ENCODE peak calls at places on chromosomes 13 and 19, in nine cellular contexts. Q is A549; A is CD4-positive, alpha-beta T cell; O is cardiac fibroblast; J is neural progenitor cell; N is endothelial cell of umbilical vein; V is foreskin fibroblast; C is astrocyte; T is psoas muscle. B is an unnamed sample.

GRCh38 chr13:22837980-22838615 is 342.7 kb upstream of the SGCG start:
- DNase-seq in Q (no peak), A (no peak), O (no peak), J (no peak), N (no peak), V (peak), C (no peak), T (no peak), B (no peak)

GRCh38 chr19:38047048-38047435 is 140.0 kb downstream of the SIPA1L3 start:
- DNase-seq in Q (no peak), A (no peak), O (no peak), J (no peak), N (no peak), V (no peak), C (no peak), T (no peak), B (no peak)

GRCh38 chr19:28878862-28879566 is 333.9 kb downstream of the UQCRFS1 start:
- DNase-seq in Q (peak), A (peak), O (peak), J (peak), N (peak), V (peak), C (peak), T (peak), B (peak)

GRCh38 chr13:114151565-114152284 is 19.3 kb upstream of the RASA3 start:
- DNase-seq in Q (no peak), A (peak), O (peak), J (no peak), N (no peak), V (no peak), C (no peak), T (peak), B (peak)

GRCh38 chr19:46697142-46697960 is 19.6 kb downstream of the PRKD2 start:
- DNase-seq in Q (peak), A (no peak), O (peak), J (peak), N (peak), V (peak), C (peak), T (peak), B (no peak)

GRCh38 chr13:75635621-75636338 is at the start of gene LMO7:
- DNase-seq in Q (peak), A (peak), O (peak), J (peak), N (peak), V (peak), C (peak), T (peak), B (peak)

GRCh38 chr13:50829896-50830295 is 13.6 kb downstream of the DLEU7 start:
- DNase-seq in Q (no peak), A (no peak), O (peak), J (no peak), N (no peak), V (peak), C (no peak), T (no peak), B (peak)

GRCh38 chr13:98228661-98229349 is 51.7 kb upstream of the RNF113B start:
- DNase-seq in Q (no peak), A (no peak), O (no peak), J (no peak), N (no peak), V (peak), C (peak), T (no peak), B (no peak)

GRCh38 chr13:102817907-102818306 is 19.0 kb downstream of the BIVM start:
- DNase-seq in Q (no peak), A (no peak), O (no peak), J (no peak), N (no peak), V (peak), C (peak), T (no peak), B (no peak)

GRCh38 chr13:106063591-106064308 is 471.7 kb downstream of the EFNB2 start:
- DNase-seq in Q (no peak), A (no peak), O (peak), J (no peak), N (no peak), V (peak), C (peak), T (no peak), B (peak)

GRCh38 chr13:46289260-46289955 is 77.7 kb downstream of the LRRC63 start:
- DNase-seq in Q (no peak), A (no peak), O (no peak), J (no peak), N (no peak), V (no peak), C (no peak), T (no peak), B (no peak)
- TF ChIP-seq CTCF in Q (no peak), A (peak), O (no peak), J (no peak), N (no peak), V (no peak), C (no peak), T (no peak), B (no peak)

DNA sequence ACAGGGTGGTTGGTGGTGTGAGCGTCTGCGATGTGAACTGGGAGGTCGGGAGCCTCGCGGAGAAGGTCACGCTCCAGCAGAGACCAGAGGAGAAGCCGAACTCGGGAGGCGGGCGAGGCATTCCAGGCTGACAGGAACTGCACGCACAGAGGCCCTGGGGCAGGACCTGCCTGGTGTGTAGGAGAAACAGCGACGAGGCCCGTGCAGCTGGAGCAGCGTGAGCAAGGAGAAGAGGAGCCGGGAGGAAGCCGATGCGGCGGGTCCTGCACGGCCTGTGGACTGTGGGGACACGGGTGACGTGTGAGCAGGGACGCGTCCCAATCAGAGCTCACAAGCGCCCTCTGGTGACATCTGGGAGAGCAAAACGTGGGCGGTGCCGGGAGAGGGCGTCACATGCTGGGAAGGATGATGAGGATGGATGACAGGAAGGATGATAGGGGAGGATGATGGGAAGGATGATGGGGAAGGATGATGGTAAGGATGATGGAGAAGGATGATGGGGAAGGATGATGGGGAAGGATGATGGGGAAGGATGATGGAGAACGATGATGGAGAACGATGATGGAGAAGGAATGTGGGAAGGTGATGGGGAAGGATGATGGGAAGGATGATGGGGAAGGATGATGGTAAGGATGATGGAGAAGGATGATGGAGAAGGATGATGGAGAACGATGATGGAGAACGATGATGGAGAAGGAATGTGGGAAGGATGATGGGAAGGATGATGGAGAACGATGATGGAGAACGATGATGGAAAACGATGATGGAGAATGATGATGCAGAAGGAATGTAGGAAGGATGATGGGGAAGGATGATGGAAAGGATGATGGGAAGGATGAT is 16.1 kb upstream of the MADCAM1 start:
- DNase-seq in Q (peak), A (peak), O (peak), J (peak), N (peak), V (peak), C (no peak), T (peak), B (no peak)
- TF ChIP-seq CTCF in Q (peak), A (no peak), O (peak), J (peak), N (peak), V (peak), C (peak), T (peak), B (no peak)

GRCh38 chr13:38226496-38226895 is 123.2 kb upstream of the UFM1 start:
- DNase-seq in Q (no peak), A (no peak), O (no peak), J (no peak), N (no peak), V (no peak), C (no peak), T (no peak), B (no peak)

GRCh38 chr13:38228322-38228721 is 121.3 kb upstream of the UFM1 start:
- DNase-seq in Q (no peak), A (no peak), O (no peak), J (no peak), N (no peak), V (no peak), C (no peak), T (no peak), B (no peak)

DNA sequence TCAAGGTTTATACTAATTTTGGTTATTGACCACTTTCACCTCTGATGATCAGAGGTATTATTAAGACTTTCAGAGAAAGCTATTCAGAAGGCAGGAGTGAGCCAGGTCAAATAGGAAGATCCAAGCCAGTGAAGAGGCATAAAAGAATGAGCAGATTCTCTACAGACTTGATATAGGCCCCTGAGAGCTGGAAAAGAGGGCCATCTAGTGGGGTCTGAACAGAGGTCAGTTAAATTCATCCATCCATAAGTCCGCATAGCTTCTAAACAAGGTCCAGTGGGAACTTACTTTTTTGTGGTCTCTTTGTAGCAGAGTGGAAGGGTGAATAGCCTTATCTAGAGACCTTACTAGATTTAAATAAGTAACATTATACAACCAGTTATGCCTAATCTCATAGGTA is 126.6 kb upstream of the UFM1 start:
- DNase-seq in Q (no peak), A (no peak), O (peak), J (peak), N (peak), V (peak), C (peak), T (no peak), B (peak)
- TF ChIP-seq CTCF in Q (no peak), A (no peak), O (peak), J (peak), N (no peak), V (peak), C (peak), T (no peak), B (no peak)

DNA sequence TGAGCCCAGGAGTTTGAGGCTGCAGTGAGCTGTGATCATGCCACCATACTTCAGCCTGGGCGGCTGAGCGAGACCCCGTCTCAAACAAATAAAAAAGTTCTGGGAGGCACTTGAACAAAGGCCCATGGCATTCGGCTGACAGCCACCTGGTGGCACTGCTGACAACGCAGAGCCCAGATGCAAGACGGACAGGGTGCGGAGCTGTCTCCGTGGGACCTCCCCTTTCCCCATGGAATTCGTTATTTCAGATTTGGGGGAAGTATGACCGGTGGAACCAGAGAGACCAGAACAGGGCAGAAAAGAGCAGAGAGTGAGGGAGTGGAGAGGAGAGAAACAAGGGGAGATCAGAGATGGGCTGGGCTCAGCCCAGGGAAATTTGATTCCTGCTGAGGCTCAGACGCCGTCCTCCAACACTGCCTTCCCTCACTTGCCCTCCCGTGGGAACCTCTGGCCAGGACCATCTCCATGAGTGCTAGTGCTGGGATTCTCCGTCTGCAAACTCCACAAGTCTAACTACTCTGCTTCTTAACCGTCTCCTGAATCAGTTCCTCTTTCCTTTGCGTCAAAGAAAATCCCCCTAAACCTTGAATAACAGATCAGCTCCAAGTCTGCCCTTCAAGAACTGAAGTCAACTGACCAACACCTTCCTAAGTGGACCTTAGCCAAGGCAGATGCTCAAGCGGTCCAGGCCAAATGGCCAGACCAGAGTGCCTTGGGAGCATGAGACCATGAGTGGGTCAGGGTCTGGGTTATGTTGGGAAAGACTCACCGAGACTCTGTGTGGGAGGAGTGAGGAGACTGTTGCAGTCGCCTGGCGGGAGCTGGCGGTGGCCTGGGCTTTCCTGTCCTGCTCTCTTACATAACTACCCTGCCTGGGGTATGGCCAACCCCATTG is 11.9 kb upstream of the ATF5 start:
- DNase-seq in Q (no peak), A (no peak), O (no peak), J (peak), N (no peak), V (peak), C (no peak), T (no peak), B (no peak)
- TF ChIP-seq CTCF in Q (peak), A (no peak), O (peak), J (peak), N (no peak), V (no peak), C (no peak), T (no peak), B (no peak)

GRCh38 chr13:44171861-44172260 is 201.8 kb upstream of the SERP2 start:
- DNase-seq in Q (no peak), A (no peak), O (no peak), J (no peak), N (no peak), V (no peak), C (no peak), T (no peak), B (no peak)
- TF ChIP-seq CTCF in Q (no peak), A (no peak), O (no peak), J (no peak), N (no peak), V (no peak), C (no peak), T (no peak), B (no peak)

DNA sequence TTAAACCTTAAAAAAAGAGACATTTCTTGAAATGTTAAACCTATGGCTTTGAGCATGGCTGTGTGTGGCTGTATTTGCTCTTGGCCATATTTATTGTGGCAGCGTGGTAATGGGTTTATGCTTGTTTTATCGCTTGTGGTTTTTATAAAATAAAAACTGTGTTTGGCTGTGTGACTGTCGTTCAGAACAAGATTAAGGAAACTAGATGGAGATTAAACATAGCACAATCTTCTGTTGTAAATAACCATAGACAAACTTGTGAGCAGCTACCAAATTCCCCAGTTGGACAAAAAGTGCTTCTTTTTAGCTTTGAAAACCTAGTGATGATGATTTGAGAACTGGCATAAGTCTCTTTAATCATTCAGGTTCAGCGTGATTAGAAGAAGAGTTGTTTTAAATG is 191.0 kb downstream of the GGACT start:
- DNase-seq in Q (no peak), A (no peak), O (no peak), J (no peak), N (no peak), V (no peak), C (no peak), T (no peak), B (no peak)
- TF ChIP-seq CTCF in Q (no peak), A (no peak), O (no peak), J (no peak), N (no peak), V (no peak), C (no peak), T (no peak), B (no peak)

GRCh38 chr19:18488403-18488723 is 33.5 kb downstream of the ELL start:
- DNase-seq in Q (peak), A (no peak), O (peak), J (no peak), N (no peak), V (peak), C (no peak), T (peak), B (peak)
- TF ChIP-seq CTCF in Q (no peak), A (no peak), O (peak), J (no peak), N (no peak), V (peak), C (peak), T (peak), B (peak)

GRCh38 chr19:13573268-13573667 is 67.0 kb upstream of the CACNA1A start:
- DNase-seq in Q (no peak), A (no peak), O (no peak), J (peak), N (no peak), V (no peak), C (no peak), T (no peak), B (no peak)

GRCh38 chr19:13576726-13577125 is 70.4 kb upstream of the CACNA1A start:
- DNase-seq in Q (no peak), A (no peak), O (no peak), J (no peak), N (no peak), V (no peak), C (no peak), T (no peak), B (no peak)

GRCh38 chr19:13579388-13580060 is 73.2 kb upstream of the CACNA1A start:
- DNase-seq in Q (no peak), A (no peak), O (peak), J (no peak), N (no peak), V (no peak), C (peak), T (no peak), B (no peak)

GRCh38 chr19:13574933-13575332 is 68.7 kb upstream of the CACNA1A start:
- DNase-seq in Q (peak), A (no peak), O (no peak), J (peak), N (no peak), V (peak), C (no peak), T (no peak), B (no peak)
- TF ChIP-seq CTCF in Q (peak), A (no peak), O (peak), J (peak), N (peak), V (peak), C (no peak), T (no peak), B (no peak)

GRCh38 chr13:33256148-33256547 is 29.4 kb downstream of the STARD13 start:
- DNase-seq in Q (no peak), A (no peak), O (no peak), J (no peak), N (no peak), V (no peak), C (no peak), T (no peak), B (no peak)
- TF ChIP-seq CTCF in Q (no peak), A (no peak), O (no peak), J (no peak), N (no peak), V (no peak), C (no peak), T (no peak), B (no peak)